ENCODE peak calls at places on chromosomes 2 and 18, in eight cellular contexts. D is dorsolateral prefrontal cortex; C is T-helper 9 cell; Z is adipocyte; N is heart right ventricle; F is fibroblast of lung; O is stimulated activated CD8-positive, alpha-beta memory T cell treated with anti-CD3 and anti-CD28 coated beads, Interleukin-4, amount 100 ng/mL, for 4 hours; S is iris pigment epithelial cell. T is an unnamed sample.

GRCh38 chr2:168120310-168120709 is 127.1 kb downstream of the STK39 start:
- DNase-seq in D (no peak), C (no peak), Z (no peak), N (no peak), F (no peak), O (no peak), S (no peak), T (no peak)

GRCh38 chr2:96374211-96374951 is 38.8 kb downstream of the NCAPH start:
- DNase-seq in D (no peak), C (no peak), Z (peak), N (peak), F (peak), O (no peak), S (peak), T (no peak)

GRCh38 chr18:72410399-72410798 is 133.7 kb downstream of the CBLN2 start:
- DNase-seq in D (no peak), C (no peak), Z (no peak), N (no peak), F (peak), O (no peak), S (no peak), T (no peak)

GRCh38 chr18:10035306-10035991 is 121.6 kb downstream of the VAPA start:
- DNase-seq in D (no peak), C (no peak), Z (peak), N (no peak), F (peak), O (no peak), S (no peak), T (no peak)

GRCh38 chr2:23468384-23469141 is 83.6 kb downstream of the KLHL29 start:
- DNase-seq in D (no peak), C (no peak), Z (no peak), N (no peak), F (no peak), O (no peak), S (no peak), T (no peak)

GRCh38 chr2:200354823-200355751 is 48.6 kb downstream of the SPATS2L start:
- DNase-seq in D (no peak), C (no peak), Z (no peak), N (no peak), F (no peak), O (no peak), S (no peak), T (no peak)

GRCh38 chr2:96800762-96801463 is 15.2 kb upstream of the CNNM3 start:
- DNase-seq in D (peak), C (peak), Z (peak), N (peak), F (peak), O (peak), S (peak), T (no peak)

GRCh38 chr2:64749446-64749845 is 95.7 kb upstream of the SERTAD2 start:
- DNase-seq in D (no peak), C (no peak), Z (peak), N (no peak), F (no peak), O (no peak), S (no peak), T (no peak)

GRCh38 chr2:20313659-20314058 is 37.0 kb downstream of the PUM2 start:
- DNase-seq in D (no peak), C (no peak), Z (no peak), N (no peak), F (peak), O (no peak), S (peak), T (no peak)

GRCh38 chr2:74540291-74540690 is 10.6 kb downstream of the HTRA2 start:
- DNase-seq in D (no peak), C (no peak), Z (no peak), N (peak), F (no peak), O (no peak), S (no peak), T (no peak)

GRCh38 chr2:68975844-68976243 is 1.4 kb downstream of the GKN1 start:
- DNase-seq in D (no peak), C (no peak), Z (no peak), N (no peak), F (no peak), O (no peak), S (no peak), T (no peak)

GRCh38 chr2:170770008-170770303 is 222 bp upstream of the ERICH2 start:
- DNase-seq in D (no peak), C (no peak), Z (no peak), N (no peak), F (no peak), O (no peak), S (no peak), T (no peak)

GRCh38 chr18:54713386-54713785 is 114.9 kb upstream of the RAB27B start:
- DNase-seq in D (no peak), C (no peak), Z (no peak), N (no peak), F (no peak), O (no peak), S (no peak), T (no peak)

GRCh38 chr18:46364048-46364447 is 259.9 kb downstream of the HAUS1 start:
- DNase-seq in D (no peak), C (no peak), Z (no peak), N (no peak), F (no peak), O (no peak), S (no peak), T (no peak)

GRCh38 chr18:42113529-42114191 is 158.6 kb downstream of the PIK3C3 start:
- DNase-seq in D (no peak), C (no peak), Z (peak), N (no peak), F (peak), O (no peak), S (peak), T (no peak)

GRCh38 chr2:71930073-71930681 is 217.5 kb downstream of the CYP26B1 start:
- DNase-seq in D (no peak), C (no peak), Z (peak), N (no peak), F (no peak), O (no peak), S (peak), T (no peak)

GRCh38 chr2:128610496-128610895 is 291.8 kb upstream of the HS6ST1 start:
- DNase-seq in D (no peak), C (no peak), Z (no peak), N (no peak), F (no peak), O (no peak), S (no peak), T (no peak)